ENCODE peak calls at places on chromosomes 6 and 20, in ten cellular contexts. One of them, this sample, is unnamed.

GRCh38 chr6:136586295-136586694 is 36.1 kb upstream of the MAP7 start:
- DNase-seq in astrocyte of the spinal cord: peak; percentile 92
- DNase-seq in progenitor cell of endocrine pancreas: no peak
- DNase-seq in dorsolateral prefrontal cortex: no peak
- DNase-seq in fibroblast of lung: peak; percentile 98
- DNase-seq in MM.1S: no peak
- DNase-seq in WERI-Rb-1: no peak
- DNase-seq in kidney epithelial cell: no peak
- DNase-seq in thoracic aorta: no peak
- DNase-seq in upper lobe of right lung: no peak
- DNase-seq in this sample: no peak

GRCh38 chr6:43339168-43339567 is 30.3 kb downstream of the ZNF318 start:
- DNase-seq in fibroblast of lung: no peak
- DNase-seq in progenitor cell of endocrine pancreas: no peak
- DNase-seq in MM.1S: no peak
- DNase-seq in kidney epithelial cell: no peak
- DNase-seq in thoracic aorta: no peak
- DNase-seq in astrocyte of the spinal cord: no peak
- DNase-seq in dorsolateral prefrontal cortex: no peak
- DNase-seq in upper lobe of right lung: no peak
- DNase-seq in WERI-Rb-1: no peak
- DNase-seq in this sample: no peak

GRCh38 chr6:148523551-148523950 is 180.9 kb downstream of the SASH1 start:
- DNase-seq in MM.1S: no peak
- DNase-seq in fibroblast of lung: no peak
- DNase-seq in thoracic aorta: no peak
- DNase-seq in upper lobe of right lung: no peak
- DNase-seq in kidney epithelial cell: no peak
- DNase-seq in progenitor cell of endocrine pancreas: no peak
- DNase-seq in astrocyte of the spinal cord: no peak
- DNase-seq in WERI-Rb-1: no peak
- DNase-seq in dorsolateral prefrontal cortex: no peak
- DNase-seq in this sample: no peak

GRCh38 chr6:7723554-7723953 is 2.3 kb upstream of the BMP6 start:
- DNase-seq in kidney epithelial cell: no peak
- DNase-seq in progenitor cell of endocrine pancreas: no peak
- DNase-seq in WERI-Rb-1: no peak
- DNase-seq in fibroblast of lung: no peak
- DNase-seq in thoracic aorta: no peak
- DNase-seq in dorsolateral prefrontal cortex: no peak
- DNase-seq in astrocyte of the spinal cord: no peak
- DNase-seq in upper lobe of right lung: no peak
- DNase-seq in MM.1S: no peak
- DNase-seq in this sample: no peak

GRCh38 chr20:774016-774679 is 5.8 kb upstream of the SLC52A3 start:
- DNase-seq in thoracic aorta: no peak
- DNase-seq in MM.1S: no peak
- DNase-seq in upper lobe of right lung: no peak
- DNase-seq in progenitor cell of endocrine pancreas: no peak
- DNase-seq in dorsolateral prefrontal cortex: no peak
- DNase-seq in fibroblast of lung: no peak
- DNase-seq in kidney epithelial cell: no peak
- DNase-seq in WERI-Rb-1: no peak
- DNase-seq in astrocyte of the spinal cord: no peak
- DNase-seq in this sample: no peak

GRCh38 chr20:2101057-2101934 is at the start of gene STK35:
- DNase-seq in upper lobe of right lung: no peak
- DNase-seq in thoracic aorta: peak; percentile 31
- DNase-seq in dorsolateral prefrontal cortex: no peak
- DNase-seq in WERI-Rb-1: peak; percentile 86
- DNase-seq in kidney epithelial cell: peak; percentile 16
- DNase-seq in astrocyte of the spinal cord: no peak
- DNase-seq in progenitor cell of endocrine pancreas: no peak
- DNase-seq in MM.1S: peak; percentile 81
- DNase-seq in fibroblast of lung: no peak
- DNase-seq in this sample: no peak

GRCh38 chr6:122530440-122531046 is 58.9 kb upstream of the SERINC1 start:
- DNase-seq in dorsolateral prefrontal cortex: no peak
- DNase-seq in upper lobe of right lung: no peak
- DNase-seq in WERI-Rb-1: peak; percentile 73
- DNase-seq in fibroblast of lung: peak; percentile 74
- DNase-seq in kidney epithelial cell: peak; percentile 45
- DNase-seq in thoracic aorta: no peak
- DNase-seq in MM.1S: peak; percentile 72
- DNase-seq in progenitor cell of endocrine pancreas: peak; percentile 39
- DNase-seq in astrocyte of the spinal cord: peak; percentile 77
- DNase-seq in this sample: no peak

GRCh38 chr6:43013020-43013842 is 515 bp downstream of the MEA1 start:
- DNase-seq in MM.1S: no peak
- DNase-seq in WERI-Rb-1: no peak
- DNase-seq in kidney epithelial cell: no peak
- DNase-seq in progenitor cell of endocrine pancreas: no peak
- DNase-seq in astrocyte of the spinal cord: no peak
- DNase-seq in dorsolateral prefrontal cortex: no peak
- DNase-seq in fibroblast of lung: peak; percentile 18
- DNase-seq in thoracic aorta: no peak
- DNase-seq in upper lobe of right lung: no peak
- DNase-seq in this sample: no peak

GRCh38 chr20:47338131-47338628 is 18.3 kb downstream of the ZMYND8 start:
- DNase-seq in upper lobe of right lung: no peak
- DNase-seq in MM.1S: no peak
- DNase-seq in astrocyte of the spinal cord: no peak
- DNase-seq in progenitor cell of endocrine pancreas: no peak
- DNase-seq in thoracic aorta: no peak
- DNase-seq in dorsolateral prefrontal cortex: no peak
- DNase-seq in WERI-Rb-1: no peak
- DNase-seq in fibroblast of lung: no peak
- DNase-seq in kidney epithelial cell: no peak
- DNase-seq in this sample: no peak

GRCh38 chr20:38040276-38040675 is 6.7 kb downstream of the RPRD1B start:
- DNase-seq in astrocyte of the spinal cord: no peak
- DNase-seq in dorsolateral prefrontal cortex: no peak
- DNase-seq in WERI-Rb-1: no peak
- DNase-seq in kidney epithelial cell: no peak
- DNase-seq in fibroblast of lung: no peak
- DNase-seq in MM.1S: no peak
- DNase-seq in upper lobe of right lung: no peak
- DNase-seq in thoracic aorta: no peak
- DNase-seq in progenitor cell of endocrine pancreas: no peak
- DNase-seq in this sample: no peak

GRCh38 chr20:38046572-38046971 is 13.0 kb downstream of the RPRD1B start:
- DNase-seq in MM.1S: no peak
- DNase-seq in upper lobe of right lung: no peak
- DNase-seq in astrocyte of the spinal cord: no peak
- DNase-seq in WERI-Rb-1: no peak
- DNase-seq in fibroblast of lung: no peak
- DNase-seq in progenitor cell of endocrine pancreas: no peak
- DNase-seq in kidney epithelial cell: no peak
- DNase-seq in dorsolateral prefrontal cortex: no peak
- DNase-seq in thoracic aorta: no peak
- DNase-seq in this sample: no peak

GRCh38 chr20:38044685-38045084 is 11.1 kb downstream of the RPRD1B start:
- DNase-seq in MM.1S: no peak
- DNase-seq in kidney epithelial cell: no peak
- DNase-seq in progenitor cell of endocrine pancreas: no peak
- DNase-seq in fibroblast of lung: no peak
- DNase-seq in dorsolateral prefrontal cortex: no peak
- DNase-seq in astrocyte of the spinal cord: no peak
- DNase-seq in upper lobe of right lung: no peak
- DNase-seq in thoracic aorta: no peak
- DNase-seq in WERI-Rb-1: no peak
- DNase-seq in this sample: no peak

GRCh38 chr20:38043512-38044300 is 10.2 kb downstream of the RPRD1B start:
- DNase-seq in kidney epithelial cell: peak; percentile 73
- DNase-seq in fibroblast of lung: peak; percentile 85
- DNase-seq in upper lobe of right lung: no peak
- DNase-seq in MM.1S: no peak
- DNase-seq in progenitor cell of endocrine pancreas: no peak
- DNase-seq in WERI-Rb-1: no peak
- DNase-seq in astrocyte of the spinal cord: peak; percentile 78
- DNase-seq in dorsolateral prefrontal cortex: no peak
- DNase-seq in thoracic aorta: no peak
- DNase-seq in this sample: no peak
- TF ChIP-seq CTCF in kidney epithelial cell: no peak
- TF ChIP-seq CTCF in fibroblast of lung: no peak
- TF ChIP-seq CTCF in upper lobe of right lung: no peak
- TF ChIP-seq CTCF in MM.1S: no peak
- TF ChIP-seq CTCF in progenitor cell of endocrine pancreas: no peak
- TF ChIP-seq CTCF in WERI-Rb-1: no peak
- TF ChIP-seq CTCF in astrocyte of the spinal cord: no peak
- TF ChIP-seq CTCF in dorsolateral prefrontal cortex: no peak
- TF ChIP-seq CTCF in thoracic aorta: no peak
- TF ChIP-seq CTCF in this sample: no peak

GRCh38 chr6:109441069-109441816 is 719 bp downstream of the SMPD2 start:
- DNase-seq in astrocyte of the spinal cord: peak; percentile 53
- DNase-seq in progenitor cell of endocrine pancreas: peak; percentile 42
- DNase-seq in thoracic aorta: no peak
- DNase-seq in MM.1S: peak; percentile 31
- DNase-seq in fibroblast of lung: peak; percentile 41
- DNase-seq in dorsolateral prefrontal cortex: no peak
- DNase-seq in upper lobe of right lung: peak; percentile 79
- DNase-seq in kidney epithelial cell: no peak
- DNase-seq in WERI-Rb-1: peak; percentile 65
- DNase-seq in this sample: no peak

GRCh38 chr6:109442393-109442924 is 1.9 kb downstream of the SMPD2 start:
- DNase-seq in fibroblast of lung: no peak
- DNase-seq in astrocyte of the spinal cord: no peak
- DNase-seq in upper lobe of right lung: no peak
- DNase-seq in dorsolateral prefrontal cortex: no peak
- DNase-seq in WERI-Rb-1: no peak
- DNase-seq in kidney epithelial cell: no peak
- DNase-seq in thoracic aorta: no peak
- DNase-seq in MM.1S: no peak
- DNase-seq in progenitor cell of endocrine pancreas: no peak
- DNase-seq in this sample: no peak

GRCh38 chr6:109445382-109445781 is 4.9 kb downstream of the SMPD2 start:
- DNase-seq in progenitor cell of endocrine pancreas: no peak
- DNase-seq in fibroblast of lung: no peak
- DNase-seq in MM.1S: no peak
- DNase-seq in astrocyte of the spinal cord: no peak
- DNase-seq in WERI-Rb-1: no peak
- DNase-seq in upper lobe of right lung: no peak
- DNase-seq in thoracic aorta: no peak
- DNase-seq in dorsolateral prefrontal cortex: no peak
- DNase-seq in kidney epithelial cell: no peak
- DNase-seq in this sample: no peak

GRCh38 chr6:109446072-109446471 is 5.5 kb downstream of the SMPD2 start:
- DNase-seq in progenitor cell of endocrine pancreas: no peak
- DNase-seq in thoracic aorta: no peak
- DNase-seq in MM.1S: no peak
- DNase-seq in astrocyte of the spinal cord: no peak
- DNase-seq in kidney epithelial cell: no peak
- DNase-seq in fibroblast of lung: no peak
- DNase-seq in WERI-Rb-1: no peak
- DNase-seq in dorsolateral prefrontal cortex: no peak
- DNase-seq in upper lobe of right lung: no peak
- DNase-seq in this sample: no peak

DNA sequence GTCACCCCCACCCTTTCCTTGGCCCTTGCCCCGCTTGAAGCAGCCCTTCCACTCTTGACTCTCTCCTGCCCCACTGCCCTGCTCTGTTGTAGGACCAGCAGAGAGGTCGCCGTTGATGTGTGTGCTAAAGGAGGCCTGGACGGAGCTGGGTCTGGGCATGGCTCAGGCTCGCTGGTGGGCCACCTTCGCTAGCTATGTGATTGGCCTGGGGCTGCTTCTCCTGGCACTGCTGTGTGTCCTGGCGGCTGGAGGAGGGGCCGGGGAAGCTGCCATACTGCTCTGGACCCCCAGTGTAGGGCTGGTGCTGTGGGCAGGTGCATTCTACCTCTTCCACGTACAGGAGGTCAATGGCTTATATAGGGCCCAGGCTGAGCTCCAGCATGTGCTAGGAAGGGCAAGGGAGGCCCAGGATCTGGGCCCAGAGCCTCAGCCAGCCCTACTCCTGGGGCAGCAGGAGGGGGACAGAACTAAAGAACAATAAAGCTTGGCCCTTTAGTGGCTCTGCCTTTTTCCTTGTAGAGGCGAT is 3.0 kb downstream of the SMPD2 start:
- DNase-seq in upper lobe of right lung: no peak
- DNase-seq in kidney epithelial cell: no peak
- DNase-seq in dorsolateral prefrontal cortex: no peak
- DNase-seq in thoracic aorta: no peak
- DNase-seq in astrocyte of the spinal cord: no peak
- DNase-seq in MM.1S: no peak
- DNase-seq in WERI-Rb-1: no peak
- DNase-seq in fibroblast of lung: no peak
- DNase-seq in progenitor cell of endocrine pancreas: no peak
- DNase-seq in this sample: no peak
- TF ChIP-seq CTCF in upper lobe of right lung: no peak
- TF ChIP-seq CTCF in kidney epithelial cell: no peak
- TF ChIP-seq CTCF in dorsolateral prefrontal cortex: no peak
- TF ChIP-seq CTCF in thoracic aorta: no peak
- TF ChIP-seq CTCF in astrocyte of the spinal cord: no peak
- TF ChIP-seq CTCF in MM.1S: no peak
- TF ChIP-seq CTCF in WERI-Rb-1: no peak
- TF ChIP-seq CTCF in fibroblast of lung: no peak
- TF ChIP-seq CTCF in progenitor cell of endocrine pancreas: no peak
- TF ChIP-seq CTCF in this sample: no peak

DNA sequence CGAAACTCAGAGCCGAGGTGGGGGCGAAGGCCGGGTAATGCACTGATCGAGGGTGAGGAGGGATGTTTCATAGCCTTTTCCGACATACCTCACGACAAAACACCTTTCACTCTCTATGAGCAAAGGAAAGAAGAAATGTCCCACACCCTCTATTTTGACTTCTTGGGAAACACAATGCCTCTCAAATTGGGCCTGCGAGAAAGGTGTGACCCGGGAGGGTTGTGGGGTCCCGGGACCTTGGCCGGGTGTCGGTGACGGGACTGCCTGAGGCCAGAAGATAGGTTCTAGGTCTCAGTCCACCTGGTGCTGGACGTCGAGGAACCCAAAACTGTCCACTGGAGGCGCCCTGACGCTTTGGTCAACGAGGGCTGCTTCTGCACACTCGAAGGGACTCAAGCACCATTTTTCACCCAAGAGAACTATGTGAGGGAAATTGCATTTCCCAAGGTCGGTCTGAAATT is 41.1 kb upstream of the OSTM1 start:
- DNase-seq in dorsolateral prefrontal cortex: no peak
- DNase-seq in upper lobe of right lung: peak; percentile 76
- DNase-seq in thoracic aorta: no peak
- DNase-seq in kidney epithelial cell: no peak
- DNase-seq in astrocyte of the spinal cord: no peak
- DNase-seq in WERI-Rb-1: peak; percentile 61
- DNase-seq in MM.1S: no peak
- DNase-seq in fibroblast of lung: peak; percentile 33
- DNase-seq in progenitor cell of endocrine pancreas: peak; percentile 30
- DNase-seq in this sample: no peak
- TF ChIP-seq CTCF in dorsolateral prefrontal cortex: no peak
- TF ChIP-seq CTCF in upper lobe of right lung: peak; percentile 44
- TF ChIP-seq CTCF in thoracic aorta: no peak
- TF ChIP-seq CTCF in kidney epithelial cell: peak; percentile 71
- TF ChIP-seq CTCF in astrocyte of the spinal cord: peak; percentile 50
- TF ChIP-seq CTCF in WERI-Rb-1: peak; percentile 74
- TF ChIP-seq CTCF in MM.1S: peak; percentile 44
- TF ChIP-seq CTCF in fibroblast of lung: peak; percentile 31
- TF ChIP-seq CTCF in progenitor cell of endocrine pancreas: peak; percentile 55
- TF ChIP-seq CTCF in this sample: no peak

DNA sequence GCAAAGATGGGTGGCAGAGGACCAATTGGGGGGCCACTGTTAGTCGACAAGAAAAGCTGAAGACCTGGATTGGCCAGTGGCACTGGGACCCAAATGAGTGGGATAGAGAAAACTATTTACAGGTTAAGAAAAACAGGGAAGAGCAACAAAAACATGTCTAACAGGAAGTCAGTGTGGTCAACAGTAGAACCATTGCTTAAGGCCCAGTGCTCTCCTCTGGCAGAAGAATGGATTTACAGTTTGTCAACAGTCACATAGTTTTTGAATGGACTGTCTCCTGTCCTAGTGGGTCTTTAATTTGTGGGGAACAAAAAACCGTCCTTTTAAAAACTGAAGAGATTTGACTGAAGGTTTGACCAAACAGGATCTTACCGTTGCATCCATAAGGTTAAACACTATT is 12.1 kb upstream of the WTAP start:
- DNase-seq in MM.1S: no peak
- DNase-seq in kidney epithelial cell: no peak
- DNase-seq in thoracic aorta: no peak
- DNase-seq in fibroblast of lung: no peak
- DNase-seq in progenitor cell of endocrine pancreas: no peak
- DNase-seq in upper lobe of right lung: no peak
- DNase-seq in dorsolateral prefrontal cortex: no peak
- DNase-seq in WERI-Rb-1: no peak
- DNase-seq in astrocyte of the spinal cord: no peak
- DNase-seq in this sample: no peak
- TF ChIP-seq CTCF in MM.1S: no peak
- TF ChIP-seq CTCF in kidney epithelial cell: no peak
- TF ChIP-seq CTCF in thoracic aorta: no peak
- TF ChIP-seq CTCF in fibroblast of lung: no peak
- TF ChIP-seq CTCF in progenitor cell of endocrine pancreas: no peak
- TF ChIP-seq CTCF in upper lobe of right lung: no peak
- TF ChIP-seq CTCF in dorsolateral prefrontal cortex: no peak
- TF ChIP-seq CTCF in WERI-Rb-1: no peak
- TF ChIP-seq CTCF in astrocyte of the spinal cord: no peak
- TF ChIP-seq CTCF in this sample: no peak

This sample was measured in omental fat pad.